ENCODE peak calls at places on chromosomes 12 and 14, in ten cellular contexts. One of them, this sample, is unnamed.
A peak's percentile ranks its signal among the peaks of the same experiment; 100 is the strongest.

GRCh38 chr12:113030875-113031525 is 25.5 kb upstream of the DTX1 start:
- DNase-seq in tibial nerve: peak; percentile 40
- DNase-seq in Peyer's patch: no peak
- DNase-seq in GM12892: no peak
- DNase-seq in esophagus squamous epithelium: no peak
- DNase-seq in heart left ventricle: no peak
- DNase-seq in A549: peak; percentile 88
- DNase-seq in vagina: no peak
- DNase-seq in ovary: no peak
- DNase-seq in breast epithelium: no peak
- DNase-seq in this sample: peak; percentile 54

GRCh38 chr12:3077572-3078081 is 448 bp downstream of the TSPAN9 start:
- DNase-seq in esophagus squamous epithelium: no peak
- DNase-seq in tibial nerve: no peak
- DNase-seq in Peyer's patch: no peak
- DNase-seq in vagina: no peak
- DNase-seq in A549: no peak
- DNase-seq in ovary: peak; percentile 69
- DNase-seq in breast epithelium: peak; percentile 54
- DNase-seq in GM12892: no peak
- DNase-seq in heart left ventricle: peak; percentile 44
- DNase-seq in this sample: no peak

GRCh38 chr12:52212701-52213540 is 20.1 kb upstream of the KRT7 start:
- DNase-seq in heart left ventricle: no peak
- DNase-seq in ovary: no peak
- DNase-seq in breast epithelium: peak; percentile 33
- DNase-seq in esophagus squamous epithelium: no peak
- DNase-seq in vagina: no peak
- DNase-seq in A549: no peak
- DNase-seq in Peyer's patch: peak; percentile 33
- DNase-seq in GM12892: no peak
- DNase-seq in tibial nerve: no peak
- DNase-seq in this sample: no peak

GRCh38 chr12:45654002-45654401 is 75.5 kb upstream of the ARID2 start:
- DNase-seq in Peyer's patch: no peak
- DNase-seq in ovary: no peak
- DNase-seq in vagina: no peak
- DNase-seq in tibial nerve: no peak
- DNase-seq in heart left ventricle: no peak
- DNase-seq in A549: no peak
- DNase-seq in breast epithelium: no peak
- DNase-seq in esophagus squamous epithelium: no peak
- DNase-seq in GM12892: no peak
- DNase-seq in this sample: no peak

GRCh38 chr14:22386924-22387775 is 201.9 kb downstream of the DAD1 start:
- DNase-seq in Peyer's patch: no peak
- DNase-seq in tibial nerve: peak; percentile 95
- DNase-seq in A549: peak; percentile 72
- DNase-seq in breast epithelium: no peak
- DNase-seq in heart left ventricle: peak; percentile 58
- DNase-seq in ovary: peak; percentile 58
- DNase-seq in esophagus squamous epithelium: no peak
- DNase-seq in GM12892: peak; percentile 44
- DNase-seq in vagina: no peak
- DNase-seq in this sample: peak; percentile 29

GRCh38 chr14:95504135-95505029 is 12.1 kb downstream of the SYNE3 start:
- DNase-seq in breast epithelium: no peak
- DNase-seq in ovary: no peak
- DNase-seq in heart left ventricle: no peak
- DNase-seq in vagina: no peak
- DNase-seq in A549: no peak
- DNase-seq in Peyer's patch: no peak
- DNase-seq in GM12892: no peak
- DNase-seq in tibial nerve: no peak
- DNase-seq in esophagus squamous epithelium: no peak
- DNase-seq in this sample: no peak

GRCh38 chr12:94701711-94702110 is 51.4 kb upstream of the TMCC3 start:
- DNase-seq in vagina: no peak
- DNase-seq in A549: no peak
- DNase-seq in esophagus squamous epithelium: no peak
- DNase-seq in Peyer's patch: no peak
- DNase-seq in breast epithelium: no peak
- DNase-seq in GM12892: no peak
- DNase-seq in tibial nerve: no peak
- DNase-seq in heart left ventricle: no peak
- DNase-seq in ovary: no peak
- DNase-seq in this sample: no peak

GRCh38 chr12:130576286-130576933 is 139.7 kb downstream of the RIMBP2 start:
- DNase-seq in tibial nerve: no peak
- DNase-seq in vagina: no peak
- DNase-seq in A549: no peak
- DNase-seq in Peyer's patch: no peak
- DNase-seq in ovary: no peak
- DNase-seq in breast epithelium: no peak
- DNase-seq in GM12892: no peak
- DNase-seq in heart left ventricle: no peak
- DNase-seq in esophagus squamous epithelium: no peak
- DNase-seq in this sample: no peak

GRCh38 chr12:93244514-93245077 is 133.1 kb upstream of the NUDT4 start:
- DNase-seq in GM12892: no peak
- DNase-seq in vagina: no peak
- DNase-seq in tibial nerve: no peak
- DNase-seq in ovary: no peak
- DNase-seq in Peyer's patch: no peak
- DNase-seq in esophagus squamous epithelium: no peak
- DNase-seq in heart left ventricle: no peak
- DNase-seq in A549: no peak
- DNase-seq in breast epithelium: no peak
- DNase-seq in this sample: no peak

GRCh38 chr12:57781801-57782200 is 786 bp upstream of the TSFM start:
- DNase-seq in GM12892: no peak
- DNase-seq in breast epithelium: no peak
- DNase-seq in Peyer's patch: no peak
- DNase-seq in vagina: no peak
- DNase-seq in heart left ventricle: no peak
- DNase-seq in A549: no peak
- DNase-seq in tibial nerve: no peak
- DNase-seq in ovary: no peak
- DNase-seq in esophagus squamous epithelium: no peak
- DNase-seq in this sample: no peak

GRCh38 chr12:62744551-62744950 is 190.4 kb downstream of the PPM1H start:
- DNase-seq in tibial nerve: no peak
- DNase-seq in Peyer's patch: no peak
- DNase-seq in A549: no peak
- DNase-seq in ovary: no peak
- DNase-seq in breast epithelium: no peak
- DNase-seq in esophagus squamous epithelium: no peak
- DNase-seq in GM12892: peak; percentile 34
- DNase-seq in heart left ventricle: no peak
- DNase-seq in vagina: no peak
- DNase-seq in this sample: peak; percentile 64

GRCh38 chr14:55689971-55690871 is 110.2 kb downstream of the KTN1 start:
- DNase-seq in ovary: no peak
- DNase-seq in A549: no peak
- DNase-seq in esophagus squamous epithelium: no peak
- DNase-seq in Peyer's patch: no peak
- DNase-seq in heart left ventricle: no peak
- DNase-seq in vagina: no peak
- DNase-seq in GM12892: no peak
- DNase-seq in tibial nerve: no peak
- DNase-seq in breast epithelium: no peak
- DNase-seq in this sample: no peak

GRCh38 chr14:86799244-86799647 is 1193.7 kb downstream of the GALC start:
- DNase-seq in esophagus squamous epithelium: no peak
- DNase-seq in A549: peak; percentile 1
- DNase-seq in GM12892: no peak
- DNase-seq in Peyer's patch: no peak
- DNase-seq in tibial nerve: peak; percentile 63
- DNase-seq in vagina: no peak
- DNase-seq in breast epithelium: no peak
- DNase-seq in heart left ventricle: no peak
- DNase-seq in ovary: no peak
- DNase-seq in this sample: no peak

DNA sequence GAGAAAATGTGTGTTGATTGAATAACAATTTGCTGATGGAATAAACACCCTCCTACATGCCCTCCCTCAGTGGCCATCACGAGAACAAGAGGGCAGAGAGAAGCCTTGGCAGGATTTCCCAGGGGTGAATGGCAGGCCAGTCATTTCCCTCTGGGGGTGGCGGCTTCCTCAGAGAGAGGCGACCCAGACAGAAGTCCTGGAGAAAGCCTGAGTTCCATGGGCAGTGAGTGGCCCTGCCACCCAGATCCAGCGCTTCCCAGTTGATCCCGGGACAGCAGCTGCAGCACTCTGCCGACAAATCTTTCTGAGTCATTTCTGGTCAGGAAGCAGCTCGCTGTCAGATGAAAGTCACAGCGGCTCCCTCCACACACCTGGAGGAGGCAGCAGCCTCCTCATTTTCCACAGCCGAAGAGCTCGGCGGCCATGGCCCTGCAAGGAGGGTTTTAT is 123.0 kb downstream of the SCARB1 start:
- DNase-seq in ovary: no peak
- DNase-seq in esophagus squamous epithelium: no peak
- DNase-seq in GM12892: no peak
- DNase-seq in heart left ventricle: no peak
- DNase-seq in Peyer's patch: no peak
- DNase-seq in breast epithelium: no peak
- DNase-seq in vagina: no peak
- DNase-seq in tibial nerve: no peak
- DNase-seq in A549: peak; percentile 55
- DNase-seq in this sample: peak; percentile 67
- TF ChIP-seq POLR2A in ovary: no peak
- TF ChIP-seq POLR2A in esophagus squamous epithelium: peak; percentile 12
- TF ChIP-seq POLR2A in GM12892: no peak
- TF ChIP-seq POLR2A in heart left ventricle: no peak
- TF ChIP-seq POLR2A in Peyer's patch: no peak
- TF ChIP-seq POLR2A in breast epithelium: no peak
- TF ChIP-seq POLR2A in vagina: no peak
- TF ChIP-seq POLR2A in tibial nerve: no peak
- TF ChIP-seq POLR2A in A549: no peak
- TF ChIP-seq POLR2A in this sample: no peak

DNA sequence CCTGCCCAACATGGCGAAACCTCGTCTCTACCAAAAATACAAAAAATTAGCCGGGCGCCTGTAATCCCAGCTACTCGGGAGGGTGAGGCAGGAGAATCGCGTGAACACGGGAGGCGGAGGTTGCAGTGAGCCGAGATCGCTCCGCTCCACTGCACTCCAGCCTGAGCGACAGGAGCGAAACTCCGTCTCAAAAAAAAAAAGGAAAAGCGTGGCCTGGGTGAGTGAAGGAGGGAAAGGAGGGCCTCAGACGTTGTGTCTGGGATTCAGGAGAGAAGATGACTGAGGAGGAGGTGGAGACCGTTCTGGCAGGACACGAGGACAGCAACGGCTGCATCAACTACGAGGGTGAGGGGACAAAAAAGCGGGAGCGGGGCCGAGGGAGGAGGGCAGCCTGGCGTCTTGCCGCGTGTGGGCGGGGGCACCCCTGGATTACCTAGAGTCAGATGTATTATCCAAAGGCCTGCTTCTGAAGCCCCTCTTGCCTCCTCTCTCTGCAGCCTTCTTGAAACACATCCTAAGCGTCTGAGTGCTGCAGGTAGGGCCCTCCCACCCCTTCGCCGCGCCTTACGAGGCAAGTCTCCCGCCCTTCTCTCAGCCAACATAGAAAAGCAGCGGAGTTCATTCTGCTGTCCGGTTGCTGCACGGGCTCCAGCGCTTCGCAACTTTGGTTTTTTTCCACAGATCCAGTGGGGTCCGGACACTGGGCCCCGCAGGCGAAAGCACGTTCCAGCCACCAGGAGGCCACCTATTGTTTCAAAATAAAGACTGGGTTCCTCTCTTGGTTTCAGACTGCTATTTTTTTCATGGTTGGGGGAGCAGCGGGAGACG is 744 bp upstream of the MYL6 start:
- DNase-seq in heart left ventricle: peak; percentile 79
- DNase-seq in ovary: peak; percentile 84
- DNase-seq in tibial nerve: peak; percentile 81
- DNase-seq in Peyer's patch: peak; percentile 82
- DNase-seq in A549: peak; percentile 87
- DNase-seq in breast epithelium: peak; percentile 77
- DNase-seq in vagina: no peak
- DNase-seq in GM12892: peak; percentile 64
- DNase-seq in esophagus squamous epithelium: no peak
- DNase-seq in this sample: peak; percentile 57
- TF ChIP-seq POLR2A in heart left ventricle: no peak
- TF ChIP-seq POLR2A in ovary: no peak
- TF ChIP-seq POLR2A in tibial nerve: peak; percentile 15
- TF ChIP-seq POLR2A in Peyer's patch: peak; percentile 50
- TF ChIP-seq POLR2A in A549: peak; percentile 30
- TF ChIP-seq POLR2A in breast epithelium: no peak
- TF ChIP-seq POLR2A in vagina: no peak
- TF ChIP-seq POLR2A in GM12892: no peak
- TF ChIP-seq POLR2A in esophagus squamous epithelium: peak; percentile 41
- TF ChIP-seq POLR2A in this sample: peak; percentile 27

DNA sequence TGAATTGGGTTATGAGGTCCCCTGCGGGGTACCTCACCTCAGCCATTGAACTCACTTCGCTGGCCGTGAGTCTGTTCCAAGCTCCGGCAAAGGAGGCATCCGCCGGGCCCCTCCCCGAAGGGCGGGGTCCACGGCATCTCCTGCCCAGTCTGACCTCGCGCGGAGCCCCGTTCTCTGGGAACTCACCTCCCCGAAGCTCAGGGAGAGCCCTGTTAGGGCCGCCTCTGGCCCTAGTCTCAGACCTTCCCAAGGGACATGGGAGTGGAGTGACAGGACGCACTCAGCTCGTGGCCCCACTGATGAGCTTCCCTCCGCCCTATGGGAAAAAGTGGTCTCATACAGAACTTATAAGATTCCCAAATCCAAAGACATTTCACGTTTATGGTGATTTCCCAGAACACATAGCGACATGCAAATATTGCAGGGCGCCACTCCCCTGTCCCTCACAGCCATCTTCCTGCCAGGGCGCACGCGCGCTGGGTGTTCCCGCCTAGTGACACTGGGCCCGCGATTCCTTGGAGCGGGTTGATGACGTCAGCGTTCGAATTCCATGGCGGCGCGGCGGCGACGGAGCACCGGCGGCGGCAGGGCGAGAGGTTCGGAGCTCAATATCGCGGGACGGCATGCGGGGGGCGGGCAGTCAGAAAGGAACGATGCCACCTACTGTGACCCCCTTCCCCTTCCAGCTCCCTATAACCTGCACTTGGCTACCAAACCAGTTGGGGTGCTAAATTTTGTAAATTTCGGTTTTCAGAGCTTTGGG is at the start of gene PARP2:
- DNase-seq in GM12892: peak; percentile 77
- DNase-seq in ovary: peak; percentile 97
- DNase-seq in Peyer's patch: peak; percentile 96
- DNase-seq in breast epithelium: peak; percentile 96
- DNase-seq in tibial nerve: peak; percentile 95
- DNase-seq in heart left ventricle: peak; percentile 97
- DNase-seq in esophagus squamous epithelium: peak; percentile 84
- DNase-seq in vagina: peak; percentile 98
- DNase-seq in A549: peak; percentile 99
- DNase-seq in this sample: peak; percentile 38
- TF ChIP-seq POLR2A in GM12892: peak; percentile 99
- TF ChIP-seq POLR2A in ovary: peak; percentile 89
- TF ChIP-seq POLR2A in Peyer's patch: peak; percentile 99
- TF ChIP-seq POLR2A in breast epithelium: peak; percentile 86
- TF ChIP-seq POLR2A in tibial nerve: peak; percentile 74
- TF ChIP-seq POLR2A in heart left ventricle: no peak
- TF ChIP-seq POLR2A in esophagus squamous epithelium: peak; percentile 94
- TF ChIP-seq POLR2A in vagina: no peak
- TF ChIP-seq POLR2A in A549: peak; percentile 96
- TF ChIP-seq POLR2A in this sample: peak; percentile 24

GRCh38 chr12:71663561-71664410 is at the start of the genes THAP2 and ZFC3H1:
- DNase-seq in tibial nerve: peak; percentile 94
- DNase-seq in ovary: peak; percentile 92
- DNase-seq in GM12892: peak; percentile 63
- DNase-seq in esophagus squamous epithelium: peak; percentile 85
- DNase-seq in heart left ventricle: peak; percentile 96
- DNase-seq in Peyer's patch: peak; percentile 93
- DNase-seq in vagina: no peak
- DNase-seq in breast epithelium: peak; percentile 90
- DNase-seq in A549: peak; percentile 99
- DNase-seq in this sample: peak; percentile 66
- TF ChIP-seq POLR2A in tibial nerve: peak; percentile 91
- TF ChIP-seq POLR2A in ovary: peak; percentile 85
- TF ChIP-seq POLR2A in GM12892: peak; percentile 86
- TF ChIP-seq POLR2A in esophagus squamous epithelium: peak; percentile 97
- TF ChIP-seq POLR2A in heart left ventricle: peak; percentile 32
- TF ChIP-seq POLR2A in Peyer's patch: peak; percentile 98
- TF ChIP-seq POLR2A in vagina: no peak
- TF ChIP-seq POLR2A in breast epithelium: peak; percentile 92
- TF ChIP-seq POLR2A in A549: peak; percentile 92
- TF ChIP-seq POLR2A in this sample: peak; percentile 89

This sample was measured in H54.